ENCODE peak calls at places on chromosomes 16 and 17, in seven cellular contexts. L is HepG2, E is HCT116, J is H1, G is SK-N-SH, M is K562, I is GM12878. Q is an unnamed sample.

GRCh38 chr17:20284018-20284417 is 183.3 kb downstream of the LGALS9B start:
- DNase-seq in L (no peak), E (no peak), J (no peak), G (no peak), M (no peak), I (no peak), Q (no peak)

GRCh38 chr17:51682115-51682514 is 421.8 kb downstream of the UTP18 start:
- DNase-seq in L (no peak), E (no peak), J (no peak), G (no peak), M (no peak), I (no peak), Q (no peak)

GRCh38 chr17:3935140-3935542 is 18.9 kb upstream of the P2RX1 start:
- DNase-seq in L (peak), E (peak), J (peak), G (peak), M (peak), I (no peak), Q (peak)

GRCh38 chr17:47257651-47258339 is 4.2 kb downstream of the ITGB3 start:
- DNase-seq in L (no peak), E (no peak), J (no peak), G (no peak), M (peak), I (no peak), Q (no peak)

GRCh38 chr16:79926451-79927205 is 326.1 kb upstream of the MAF start:
- DNase-seq in L (no peak), E (no peak), J (no peak), G (no peak), M (no peak), I (no peak), Q (no peak)

GRCh38 chr16:19851476-19851875 is 33.2 kb downstream of the GPRC5B start:
- DNase-seq in L (no peak), E (no peak), J (no peak), G (no peak), M (no peak), I (no peak), Q (no peak)

GRCh38 chr16:49439676-49440075 is 66.1 kb downstream of the C16orf78 start:
- DNase-seq in L (no peak), E (no peak), J (no peak), G (no peak), M (no peak), I (no peak), Q (no peak)

GRCh38 chr17:55433629-55434422 is 12.2 kb upstream of the MMD start:
- DNase-seq in L (peak), E (no peak), J (no peak), G (no peak), M (no peak), I (no peak), Q (peak)

GRCh38 chr16:17228048-17228707 is 242.6 kb downstream of the XYLT1 start:
- DNase-seq in L (no peak), E (no peak), J (no peak), G (no peak), M (peak), I (no peak), Q (no peak)

GRCh38 chr17:49106366-49107210 is 26.0 kb upstream of the B4GALNT2 start:
- DNase-seq in L (peak), E (no peak), J (no peak), G (no peak), M (peak), I (no peak), Q (no peak)

GRCh38 chr17:45341389-45342158 is 24.8 kb upstream of the MAP3K14 start:
- DNase-seq in L (peak), E (peak), J (peak), G (peak), M (peak), I (no peak), Q (peak)

GRCh38 chr17:41547921-41548843 is 20.1 kb upstream of the KRT19 start:
- DNase-seq in L (no peak), E (peak), J (no peak), G (peak), M (peak), I (no peak), Q (peak)

GRCh38 chr17:1985686-1986085 is 39.4 kb downstream of the RTN4RL1 start:
- DNase-seq in L (no peak), E (no peak), J (no peak), G (no peak), M (no peak), I (no peak), Q (no peak)

GRCh38 chr17:33527290-33527689 is 234.2 kb upstream of the ASIC2 start:
- DNase-seq in L (no peak), E (no peak), J (no peak), G (no peak), M (no peak), I (no peak), Q (no peak)

GRCh38 chr16:87441886-87442580 is 49.9 kb downstream of the MAP1LC3B start:
- DNase-seq in L (no peak), E (no peak), J (no peak), G (no peak), M (no peak), I (no peak), Q (no peak)

GRCh38 chr16:87054154-87054553 is 263.0 kb downstream of the C16orf95 start:
- DNase-seq in L (no peak), E (no peak), J (no peak), G (no peak), M (no peak), I (no peak), Q (no peak)

GRCh38 chr17:48055531-48056245 is 7.5 kb downstream of the NFE2L1 start:
- DNase-seq in L (no peak), E (peak), J (peak), G (no peak), M (no peak), I (peak), Q (no peak)

GRCh38 chr17:16286947-16287562 is 66.2 kb downstream of the CENPV start:
- DNase-seq in L (no peak), E (no peak), J (peak), G (no peak), M (peak), I (peak), Q (no peak)

GRCh38 chr17:64176556-64176955 is 46.6 kb upstream of the ERN1 start:
- DNase-seq in L (no peak), E (no peak), J (no peak), G (no peak), M (no peak), I (no peak), Q (no peak)

GRCh38 chr17:15744885-15745284 is 12.8 kb downstream of the TBC1D26 start:
- DNase-seq in L (no peak), E (no peak), J (no peak), G (peak), M (no peak), I (no peak), Q (no peak)

GRCh38 chr16:89053725-89054029 is 40.0 kb upstream of the ACSF3 start:
- DNase-seq in L (no peak), E (no peak), J (no peak), G (no peak), M (no peak), I (no peak), Q (no peak)

GRCh38 chr17:46848534-46848933 is 2.8 kb upstream of the WNT9B start:
- DNase-seq in L (no peak), E (no peak), J (no peak), G (no peak), M (no peak), I (no peak), Q (no peak)

GRCh38 chr17:18039535-18040286 is 503 bp downstream of the GID4 start:
- DNase-seq in L (no peak), E (no peak), J (peak), G (peak), M (no peak), I (no peak), Q (peak)

DNA sequence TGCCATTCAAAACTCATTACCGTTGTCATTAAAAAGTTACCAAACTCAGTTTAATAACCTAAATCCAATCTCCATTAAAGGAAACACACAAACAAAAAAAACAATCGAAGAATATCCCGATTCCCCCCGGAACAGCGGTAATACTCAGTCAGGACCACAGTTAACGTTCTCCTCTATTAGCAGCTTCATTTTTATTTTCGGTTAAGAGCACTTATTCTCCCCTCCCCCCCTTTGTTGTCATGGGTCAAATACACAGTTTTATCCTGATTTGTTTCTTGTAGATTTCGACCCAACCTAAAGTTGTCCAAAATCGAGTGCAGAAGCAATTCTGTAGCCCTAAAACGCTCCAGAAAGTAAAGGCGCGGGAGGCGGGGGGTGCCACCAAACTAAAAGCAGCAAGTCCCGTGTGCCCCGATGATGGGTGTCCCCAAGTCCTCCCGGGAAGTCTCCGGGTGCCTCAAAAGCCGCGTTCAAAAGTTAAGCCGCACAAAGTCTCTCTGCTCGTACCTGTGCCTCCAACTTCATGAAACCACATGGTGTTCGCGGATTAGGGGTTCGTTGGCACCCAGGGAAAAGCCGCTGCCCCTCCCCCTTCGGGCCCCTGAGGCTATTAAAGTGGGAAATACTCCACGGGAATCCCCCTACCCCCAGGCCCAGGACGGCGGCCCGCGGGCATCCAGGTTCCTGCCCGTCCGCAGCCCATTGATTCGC is 996 bp downstream of the SUMO2 start:
- DNase-seq in L (no peak), E (no peak), J (no peak), G (peak), M (peak), I (no peak), Q (no peak)
- TF ChIP-seq JUND in L (no peak), E (no peak), J (no peak), G (no peak), M (no peak), I (no peak), Q (no peak)

GRCh38 chr17:29933379-29933778 is 3.4 kb upstream of the SSH2 start:
- DNase-seq in L (peak), E (peak), J (no peak), G (no peak), M (no peak), I (no peak), Q (peak)
- TF ChIP-seq JUND in L (no peak), E (no peak), J (no peak), G (no peak), M (no peak), I (no peak), Q (no peak)

GRCh38 chr17:11668633-11669032 is 70.4 kb downstream of the DNAH9 start:
- DNase-seq in L (no peak), E (no peak), J (no peak), G (no peak), M (no peak), I (no peak), Q (no peak)
- TF ChIP-seq JUND in L (no peak), E (no peak), J (no peak), G (no peak), M (no peak), I (no peak), Q (no peak)

GRCh38 chr17:78991906-78992532 is 12.3 kb upstream of the LGALS3BP start:
- DNase-seq in L (no peak), E (no peak), J (no peak), G (peak), M (no peak), I (no peak), Q (no peak)
- TF ChIP-seq JUND in L (no peak), E (no peak), J (no peak), G (no peak), M (no peak), I (no peak), Q (no peak)

DNA sequence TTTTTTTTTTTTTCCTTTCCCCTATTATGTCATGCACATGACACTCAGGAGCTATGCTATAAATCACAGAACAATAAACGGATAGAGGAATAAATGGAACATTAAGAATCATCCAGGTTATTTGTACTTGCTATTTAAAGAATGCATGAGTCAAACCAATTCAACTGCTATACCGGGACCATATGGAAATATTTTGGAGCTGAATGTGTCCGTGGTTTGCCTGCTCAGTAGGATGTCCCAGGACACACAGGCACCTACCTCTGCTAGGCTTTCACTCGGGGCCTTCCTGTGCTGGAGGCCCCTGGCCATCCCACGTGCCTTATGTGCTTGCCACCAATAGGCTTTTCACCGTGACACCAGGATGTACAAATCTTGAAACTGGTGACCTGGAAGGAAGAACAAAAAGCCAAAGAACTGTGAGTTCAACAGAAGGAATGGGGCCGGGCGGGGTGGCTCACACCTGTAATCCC is 15.3 kb upstream of the SEC14L1 start:
- DNase-seq in L (peak), E (peak), J (no peak), G (no peak), M (no peak), I (no peak), Q (peak)
- TF ChIP-seq JUND in L (no peak), E (peak), J (no peak), G (peak), M (no peak), I (no peak), Q (no peak)

GRCh38 chr16:14436410-14436955 is 193.6 kb downstream of the PARN start:
- DNase-seq in L (no peak), E (no peak), J (no peak), G (no peak), M (no peak), I (no peak), Q (no peak)

GRCh38 chr16:14434860-14435259 is 195.2 kb downstream of the PARN start:
- DNase-seq in L (no peak), E (no peak), J (no peak), G (no peak), M (no peak), I (no peak), Q (no peak)
- TF ChIP-seq JUND in L (no peak), E (no peak), J (no peak), G (no peak), M (no peak), I (no peak), Q (no peak)

DNA sequence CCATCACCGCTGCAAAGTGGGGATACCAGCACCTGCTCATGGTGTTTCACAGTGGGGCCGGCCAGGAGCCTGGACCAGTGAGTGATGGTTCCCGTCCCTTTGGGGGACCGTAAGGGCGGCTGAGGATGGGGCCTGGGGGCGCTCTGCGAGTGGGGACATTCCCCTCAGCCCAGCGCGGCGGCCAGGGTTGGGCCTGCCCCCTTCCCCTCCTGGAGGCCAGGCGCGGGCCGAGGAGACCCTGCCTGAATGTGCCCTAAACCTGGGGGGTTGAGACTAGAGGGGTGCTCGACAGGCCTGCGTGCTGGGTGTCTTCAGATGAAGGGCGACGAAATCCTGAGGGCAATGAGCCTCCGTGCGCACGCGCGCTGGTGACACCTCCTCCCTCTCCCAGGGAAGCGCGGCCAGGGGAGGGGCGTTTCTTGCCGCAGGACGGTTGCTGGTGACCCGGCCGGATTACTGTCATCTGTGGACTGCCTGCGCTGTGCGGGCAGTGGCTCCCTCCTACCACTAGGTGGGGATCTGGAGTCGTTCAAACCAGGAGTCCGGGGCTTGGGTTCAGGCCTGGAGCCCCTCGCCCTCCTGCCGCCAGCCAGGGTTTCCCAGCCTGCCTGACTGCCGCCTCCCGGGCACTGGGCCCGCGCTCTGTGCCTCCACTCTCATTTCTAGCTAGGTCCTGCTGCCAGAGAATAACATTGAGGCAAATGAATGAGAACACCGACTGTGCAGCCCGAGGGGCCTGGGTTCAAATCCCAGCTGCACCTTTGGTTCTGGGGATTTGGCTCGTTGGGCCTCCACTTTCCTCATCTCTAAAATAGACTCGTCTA is 17.1 kb downstream of the TBX2 start:
- DNase-seq in L (peak), E (peak), J (peak), G (peak), M (peak), I (no peak), Q (peak)
- TF ChIP-seq JUND in L (no peak), E (no peak), J (peak), G (no peak), M (peak), I (no peak), Q (no peak)

DNA sequence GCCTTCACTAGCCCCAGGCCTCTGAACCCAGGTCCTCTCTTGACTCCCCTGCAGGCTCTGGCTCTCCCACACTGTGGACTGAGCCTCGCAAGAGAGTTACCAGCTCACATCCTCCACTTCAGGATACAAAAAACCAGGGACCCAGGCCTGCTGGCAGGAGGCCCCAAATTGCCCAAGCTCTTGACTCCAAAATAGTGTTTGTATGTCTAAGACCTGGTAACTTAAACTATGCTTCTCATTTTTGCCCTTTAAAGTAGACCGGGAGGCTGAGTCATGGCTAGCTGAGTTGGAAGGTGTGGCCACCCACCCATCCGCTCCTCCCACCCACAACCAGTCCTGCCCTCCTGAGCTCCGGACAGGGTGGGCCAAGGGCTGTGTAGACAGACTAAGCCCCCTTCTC is 250.0 kb downstream of the SOX9 start:
- DNase-seq in L (no peak), E (no peak), J (no peak), G (no peak), M (peak), I (no peak), Q (no peak)
- TF ChIP-seq JUND in L (no peak), E (no peak), J (no peak), G (no peak), M (no peak), I (no peak), Q (no peak)

Q was measured in T47D.